ENCODE peak calls at places on chromosomes 6 and 20, in nine cellular contexts. I, O, E, J, G, N, Y, Z and S are unnamed samples. For H3K36me3 and H3K4me1, the result is how much of the 10 kb centered on the place peaks cover.

GRCh38 chr6:112296122-112296521 is 41.8 kb upstream of the LAMA4 start:
- DNase-seq in I (peak), O (no peak), E (no peak), J (no peak), G (no peak), N (peak), Y (no peak), Z (no peak), S (no peak)

GRCh38 chr6:162868397-162868796 is 140.6 kb downstream of the PACRG start:
- DNase-seq in I (no peak), O (no peak), E (no peak), J (no peak), G (no peak), N (no peak), Y (no peak), Z (no peak), S (no peak)

GRCh38 chr6:169959129-169960002 is 207.9 kb downstream of the ERMARD start:
- DNase-seq in I (no peak), O (peak), E (peak), J (peak), G (peak), N (peak), Y (peak), Z (peak), S (peak)

GRCh38 chr6:100209323-100210137 is 215.5 kb upstream of the MCHR2 start:
- DNase-seq in I (peak), O (no peak), E (no peak), J (no peak), G (no peak), N (no peak), Y (no peak), Z (no peak), S (no peak)

GRCh38 chr20:34249291-34249690 is 8.1 kb downstream of the ASIP start:
- DNase-seq in I (peak), O (no peak), E (no peak), J (no peak), G (no peak), N (no peak), Y (no peak), Z (no peak), S (no peak)

GRCh38 chr6:143270026-143270425 is 180.5 kb downstream of the ADAT2 start:
- DNase-seq in I (peak), O (no peak), E (no peak), J (no peak), G (no peak), N (no peak), Y (no peak), Z (no peak), S (no peak)

GRCh38 chr6:4281341-4282293 is 146.2 kb upstream of the ECI2 start:
- DNase-seq in I (peak), O (no peak), E (peak), J (peak), G (peak), N (peak), Y (peak), Z (peak), S (no peak)

GRCh38 chr6:27791182-27791939 is 120.8 kb downstream of the OR2B2 start:
- DNase-seq in I (peak), O (peak), E (peak), J (peak), G (peak), N (peak), Y (peak), Z (no peak), S (peak)

GRCh38 chr6:121435444-121436069 is at the start of gene GJA1:
- DNase-seq in I (peak), O (no peak), E (peak), J (peak), G (no peak), N (peak), Y (peak), Z (no peak), S (no peak)

GRCh38 chr6:113969888-113970807 is 800 bp downstream of the HDAC2 start:
- DNase-seq in I (peak), O (peak), E (peak), J (peak), G (peak), N (peak), Y (peak), Z (peak), S (no peak)

GRCh38 chr20:12022121-12022520 is 104.4 kb downstream of the BTBD3 start:
- DNase-seq in I (no peak), O (no peak), E (no peak), J (no peak), G (no peak), N (no peak), Y (no peak), Z (no peak), S (no peak)

GRCh38 chr20:8389381-8390368 is 257.6 kb downstream of the PLCB1 start:
- DNase-seq in I (peak), O (peak), E (no peak), J (peak), G (no peak), N (peak), Y (no peak), Z (no peak), S (no peak)

GRCh38 chr6:52523363-52524207 is 53.3 kb downstream of the TRAM2 start:
- DNase-seq in I (no peak), O (no peak), E (no peak), J (no peak), G (no peak), N (no peak), Y (no peak), Z (no peak), S (no peak)

GRCh38 chr6:63724721-63725120 is 89.1 kb downstream of the PHF3 start:
- DNase-seq in I (no peak), O (no peak), E (no peak), J (peak), G (no peak), N (no peak), Y (no peak), Z (no peak), S (no peak)

GRCh38 chr6:43173496-43174262 is 2.6 kb downstream of the SRF start:
- DNase-seq in I (no peak), O (peak), E (no peak), J (peak), G (no peak), N (no peak), Y (peak), Z (no peak), S (no peak)

GRCh38 chr20:6919792-6920468 is 152.4 kb downstream of the BMP2 start:
- DNase-seq in I (no peak), O (no peak), E (no peak), J (no peak), G (no peak), N (no peak), Y (no peak), Z (no peak), S (no peak)

GRCh38 chr6:14706378-14706929 is 539.4 kb upstream of the JARID2 start:
- DNase-seq in I (peak), O (no peak), E (peak), J (no peak), G (no peak), N (no peak), Y (no peak), Z (peak), S (peak)

GRCh38 chr6:22236626-22237414 is 60.0 kb downstream of the PRL start:
- DNase-seq in I (peak), O (no peak), E (no peak), J (no peak), G (no peak), N (no peak), Y (no peak), Z (no peak), S (no peak)

GRCh38 chr20:56382696-56383095 is 9.3 kb downstream of the AURKA start:
- DNase-seq in I (no peak), O (no peak), E (no peak), J (no peak), G (no peak), N (no peak), Y (no peak), Z (no peak), S (no peak)

GRCh38 chr6:139161169-139161568 is 26.3 kb downstream of the HECA start:
- DNase-seq in I (no peak), O (peak), E (no peak), J (peak), G (no peak), N (no peak), Y (no peak), Z (no peak), S (no peak)

GRCh38 chr20:60249436-60249835 is 291.2 kb downstream of the CDH26 start:
- DNase-seq in I (peak), O (no peak), E (no peak), J (no peak), G (no peak), N (no peak), Y (no peak), Z (no peak), S (no peak)
- H3K36me3 ChIP-seq in I (under half), O (under half), E (under half), J (under half), G (under half), N (under half), Y (under half), Z (under half), S (under half)

GRCh38 chr20:32979201-32979998 is 24.8 kb downstream of the SUN5 start:
- DNase-seq in I (no peak), O (no peak), E (no peak), J (no peak), G (no peak), N (no peak), Y (no peak), Z (no peak), S (no peak)
- H3K4me1 ChIP-seq in I (under half), O (under half), E (under half), J (under half), G (under half), N (under half), Y (under half), Z (under half), S (under half)

GRCh38 chr6:159754959-159755914 is 6.6 kb upstream of the ACAT2 start:
- DNase-seq in I (no peak), O (no peak), E (no peak), J (no peak), G (no peak), N (no peak), Y (no peak), Z (no peak), S (no peak)
- H3K36me3 ChIP-seq in I (half or more), O (half or more), E (under half), J (under half), G (half or more), N (half or more), Y (under half), Z (half or more), S (under half)

GRCh38 chr6:7216941-7217621 is 95.9 kb downstream of the SSR1 start:
- DNase-seq in I (no peak), O (no peak), E (no peak), J (no peak), G (no peak), N (peak), Y (no peak), Z (peak), S (no peak)
- H3K4me1 ChIP-seq in I (under half), O (under half), E (under half), J (under half), G (under half), N (under half), Y (under half), Z (under half), S (under half)